ENCODE peak calls at places on chromosomes 11 and 22, in nine cellular contexts. One of them, this sample, is unnamed. For H3K4me1, the result is how much of the 10 kb centered on the place peaks cover.

GRCh38 chr11:68598816-68599653 is 85.3 kb upstream of the GAL start:
- DNase-seq in MM.1S: no peak
- DNase-seq in GM23338: no peak
- DNase-seq in OCI-LY7: no peak
- DNase-seq in hepatocyte: no peak
- DNase-seq in GM23248: peak
- DNase-seq in HCT116: no peak
- DNase-seq in neural progenitor cell: no peak
- DNase-seq in SK-N-SH: no peak
- DNase-seq in this sample: no peak

GRCh38 chr22:49310354-49310753 is 517.3 kb downstream of the BRD1 start:
- DNase-seq in MM.1S: no peak
- DNase-seq in GM23338: no peak
- DNase-seq in OCI-LY7: no peak
- DNase-seq in hepatocyte: no peak
- DNase-seq in GM23248: no peak
- DNase-seq in HCT116: no peak
- DNase-seq in neural progenitor cell: no peak
- DNase-seq in SK-N-SH: no peak
- DNase-seq in this sample: no peak

GRCh38 chr22:22866381-22867111 is 21.1 kb upstream of the IGLL5 start:
- DNase-seq in MM.1S: no peak
- DNase-seq in GM23338: no peak
- DNase-seq in OCI-LY7: no peak
- DNase-seq in hepatocyte: no peak
- DNase-seq in GM23248: peak
- DNase-seq in HCT116: no peak
- DNase-seq in neural progenitor cell: no peak
- DNase-seq in SK-N-SH: no peak
- DNase-seq in this sample: peak

GRCh38 chr22:41355895-41356294 is 25.8 kb upstream of the TEF start:
- DNase-seq in MM.1S: no peak
- DNase-seq in GM23338: no peak
- DNase-seq in OCI-LY7: no peak
- DNase-seq in hepatocyte: no peak
- DNase-seq in GM23248: no peak
- DNase-seq in HCT116: no peak
- DNase-seq in neural progenitor cell: no peak
- DNase-seq in SK-N-SH: no peak
- DNase-seq in this sample: no peak

GRCh38 chr11:131370901-131371790 is 731 bp downstream of the NTM start:
- DNase-seq in MM.1S: no peak
- DNase-seq in GM23338: no peak
- DNase-seq in OCI-LY7: no peak
- DNase-seq in hepatocyte: no peak
- DNase-seq in GM23248: no peak
- DNase-seq in HCT116: no peak
- DNase-seq in neural progenitor cell: no peak
- DNase-seq in SK-N-SH: peak
- DNase-seq in this sample: no peak

GRCh38 chr11:123301696-123302400 is 106.8 kb upstream of the CLMP start:
- DNase-seq in MM.1S: peak
- DNase-seq in GM23338: peak
- DNase-seq in OCI-LY7: no peak
- DNase-seq in hepatocyte: peak
- DNase-seq in GM23248: peak
- DNase-seq in HCT116: peak
- DNase-seq in neural progenitor cell: peak
- DNase-seq in SK-N-SH: peak
- DNase-seq in this sample: peak

GRCh38 chr22:49369726-49370717 is 457.7 kb downstream of the BRD1 start:
- DNase-seq in MM.1S: no peak
- DNase-seq in GM23338: no peak
- DNase-seq in OCI-LY7: no peak
- DNase-seq in hepatocyte: no peak
- DNase-seq in GM23248: no peak
- DNase-seq in HCT116: no peak
- DNase-seq in neural progenitor cell: no peak
- DNase-seq in SK-N-SH: no peak
- DNase-seq in this sample: no peak

GRCh38 chr11:119589011-119589410 is 140.0 kb downstream of the NECTIN1 start:
- DNase-seq in MM.1S: no peak
- DNase-seq in GM23338: no peak
- DNase-seq in OCI-LY7: no peak
- DNase-seq in hepatocyte: no peak
- DNase-seq in GM23248: no peak
- DNase-seq in HCT116: no peak
- DNase-seq in neural progenitor cell: no peak
- DNase-seq in SK-N-SH: no peak
- DNase-seq in this sample: no peak

GRCh38 chr11:33932721-33933120 is 40.8 kb upstream of the LMO2 start:
- DNase-seq in MM.1S: no peak
- DNase-seq in GM23338: no peak
- DNase-seq in OCI-LY7: no peak
- DNase-seq in hepatocyte: no peak
- DNase-seq in GM23248: no peak
- DNase-seq in HCT116: no peak
- DNase-seq in neural progenitor cell: no peak
- DNase-seq in SK-N-SH: no peak
- DNase-seq in this sample: no peak

GRCh38 chr22:39176067-39176621 is 23.7 kb upstream of the CBX7 start:
- DNase-seq in MM.1S: no peak
- DNase-seq in GM23338: peak
- DNase-seq in OCI-LY7: no peak
- DNase-seq in hepatocyte: peak
- DNase-seq in GM23248: peak
- DNase-seq in HCT116: no peak
- DNase-seq in neural progenitor cell: peak
- DNase-seq in SK-N-SH: no peak
- DNase-seq in this sample: peak

GRCh38 chr22:23055448-23056179 is 14.7 kb upstream of the GNAZ start:
- DNase-seq in MM.1S: no peak
- DNase-seq in GM23338: no peak
- DNase-seq in OCI-LY7: no peak
- DNase-seq in hepatocyte: peak
- DNase-seq in GM23248: no peak
- DNase-seq in HCT116: no peak
- DNase-seq in neural progenitor cell: no peak
- DNase-seq in SK-N-SH: no peak
- DNase-seq in this sample: no peak

GRCh38 chr22:43230983-43231723 is 44.2 kb upstream of the TTLL12 start:
- DNase-seq in MM.1S: peak
- DNase-seq in GM23338: peak
- DNase-seq in OCI-LY7: peak
- DNase-seq in hepatocyte: peak
- DNase-seq in GM23248: peak
- DNase-seq in HCT116: peak
- DNase-seq in neural progenitor cell: peak
- DNase-seq in SK-N-SH: peak
- DNase-seq in this sample: peak

DNA sequence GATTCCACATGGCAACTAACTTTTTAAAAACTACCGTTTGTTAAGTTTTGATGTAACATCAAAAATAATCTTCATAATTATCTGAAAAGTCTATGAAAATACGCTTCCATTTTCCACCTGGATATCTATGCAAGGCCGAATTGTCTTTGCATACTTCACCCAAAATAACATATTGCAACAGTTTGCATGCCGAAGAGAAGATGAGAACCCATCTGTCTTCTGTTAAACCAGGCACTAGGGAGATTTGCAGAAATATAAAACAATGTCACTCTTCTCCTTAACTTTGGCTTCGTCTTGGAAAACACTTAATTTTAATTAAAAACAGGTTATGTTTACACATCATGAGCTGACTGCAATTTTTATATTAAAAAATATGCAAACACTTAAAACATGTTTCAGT is 1325.8 kb downstream of the TBC1D22A start:
- DNase-seq in MM.1S: no peak
- DNase-seq in GM23338: no peak
- DNase-seq in OCI-LY7: no peak
- DNase-seq in hepatocyte: no peak
- DNase-seq in GM23248: no peak
- DNase-seq in HCT116: no peak
- DNase-seq in neural progenitor cell: no peak
- DNase-seq in SK-N-SH: no peak
- DNase-seq in this sample: no peak
- H3K4me1 ChIP-seq in MM.1S: under half
- H3K4me1 ChIP-seq in GM23338: under half
- H3K4me1 ChIP-seq in OCI-LY7: half or more
- H3K4me1 ChIP-seq in hepatocyte: under half
- H3K4me1 ChIP-seq in GM23248: under half
- H3K4me1 ChIP-seq in HCT116: under half
- H3K4me1 ChIP-seq in neural progenitor cell: under half
- H3K4me1 ChIP-seq in SK-N-SH: under half
- H3K4me1 ChIP-seq in this sample: under half

GRCh38 chr11:70500076-70500847 is 101.9 kb downstream of the CTTN start:
- DNase-seq in MM.1S: no peak
- DNase-seq in GM23338: no peak
- DNase-seq in OCI-LY7: no peak
- DNase-seq in hepatocyte: no peak
- DNase-seq in GM23248: no peak
- DNase-seq in HCT116: no peak
- DNase-seq in neural progenitor cell: no peak
- DNase-seq in SK-N-SH: no peak
- DNase-seq in this sample: no peak

GRCh38 chr11:70501933-70502540 is 103.7 kb downstream of the CTTN start:
- DNase-seq in MM.1S: no peak
- DNase-seq in GM23338: no peak
- DNase-seq in OCI-LY7: no peak
- DNase-seq in hepatocyte: no peak
- DNase-seq in GM23248: no peak
- DNase-seq in HCT116: no peak
- DNase-seq in neural progenitor cell: no peak
- DNase-seq in SK-N-SH: no peak
- DNase-seq in this sample: no peak

GRCh38 chr11:70498976-70499801 is 100.9 kb downstream of the CTTN start:
- DNase-seq in MM.1S: no peak
- DNase-seq in GM23338: no peak
- DNase-seq in OCI-LY7: no peak
- DNase-seq in hepatocyte: no peak
- DNase-seq in GM23248: no peak
- DNase-seq in HCT116: no peak
- DNase-seq in neural progenitor cell: no peak
- DNase-seq in SK-N-SH: no peak
- DNase-seq in this sample: no peak

GRCh38 chr11:70502677-70503076 is 104.3 kb downstream of the CTTN start:
- DNase-seq in MM.1S: no peak
- DNase-seq in GM23338: no peak
- DNase-seq in OCI-LY7: no peak
- DNase-seq in hepatocyte: no peak
- DNase-seq in GM23248: no peak
- DNase-seq in HCT116: no peak
- DNase-seq in neural progenitor cell: no peak
- DNase-seq in SK-N-SH: no peak
- DNase-seq in this sample: no peak

GRCh38 chr11:70501026-70501901 is 102.9 kb downstream of the CTTN start:
- DNase-seq in MM.1S: no peak
- DNase-seq in GM23338: no peak
- DNase-seq in OCI-LY7: no peak
- DNase-seq in hepatocyte: no peak
- DNase-seq in GM23248: peak
- DNase-seq in HCT116: no peak
- DNase-seq in neural progenitor cell: no peak
- DNase-seq in SK-N-SH: peak
- DNase-seq in this sample: no peak
- TF ChIP-seq EZH2phosphoT487 in MM.1S: no peak
- TF ChIP-seq EZH2phosphoT487 in GM23338: no peak
- TF ChIP-seq EZH2phosphoT487 in OCI-LY7: no peak
- TF ChIP-seq EZH2phosphoT487 in hepatocyte: no peak
- TF ChIP-seq EZH2phosphoT487 in GM23248: no peak
- TF ChIP-seq EZH2phosphoT487 in HCT116: no peak
- TF ChIP-seq EZH2phosphoT487 in neural progenitor cell: no peak
- TF ChIP-seq EZH2phosphoT487 in SK-N-SH: no peak
- TF ChIP-seq EZH2phosphoT487 in this sample: no peak

GRCh38 chr11:66589996-66590675 is 2.7 kb downstream of the CCDC87 start:
- DNase-seq in MM.1S: no peak
- DNase-seq in GM23338: no peak
- DNase-seq in OCI-LY7: no peak
- DNase-seq in hepatocyte: no peak
- DNase-seq in GM23248: no peak
- DNase-seq in HCT116: no peak
- DNase-seq in neural progenitor cell: no peak
- DNase-seq in SK-N-SH: no peak
- DNase-seq in this sample: no peak

GRCh38 chr11:66593303-66593635 is 284 bp downstream of the CCS start:
- DNase-seq in MM.1S: no peak
- DNase-seq in GM23338: peak
- DNase-seq in OCI-LY7: no peak
- DNase-seq in hepatocyte: no peak
- DNase-seq in GM23248: peak
- DNase-seq in HCT116: no peak
- DNase-seq in neural progenitor cell: no peak
- DNase-seq in SK-N-SH: no peak
- DNase-seq in this sample: no peak

GRCh38 chr11:66592457-66593302 is at the start of the genes CCDC87 and CCS:
- DNase-seq in MM.1S: peak
- DNase-seq in GM23338: peak
- DNase-seq in OCI-LY7: peak
- DNase-seq in hepatocyte: peak
- DNase-seq in GM23248: peak
- DNase-seq in HCT116: peak
- DNase-seq in neural progenitor cell: peak
- DNase-seq in SK-N-SH: peak
- DNase-seq in this sample: peak

GRCh38 chr11:66593650-66594049 is 665 bp downstream of the CCS start:
- DNase-seq in MM.1S: no peak
- DNase-seq in GM23338: no peak
- DNase-seq in OCI-LY7: no peak
- DNase-seq in hepatocyte: no peak
- DNase-seq in GM23248: peak
- DNase-seq in HCT116: no peak
- DNase-seq in neural progenitor cell: no peak
- DNase-seq in SK-N-SH: no peak
- DNase-seq in this sample: no peak

DNA sequence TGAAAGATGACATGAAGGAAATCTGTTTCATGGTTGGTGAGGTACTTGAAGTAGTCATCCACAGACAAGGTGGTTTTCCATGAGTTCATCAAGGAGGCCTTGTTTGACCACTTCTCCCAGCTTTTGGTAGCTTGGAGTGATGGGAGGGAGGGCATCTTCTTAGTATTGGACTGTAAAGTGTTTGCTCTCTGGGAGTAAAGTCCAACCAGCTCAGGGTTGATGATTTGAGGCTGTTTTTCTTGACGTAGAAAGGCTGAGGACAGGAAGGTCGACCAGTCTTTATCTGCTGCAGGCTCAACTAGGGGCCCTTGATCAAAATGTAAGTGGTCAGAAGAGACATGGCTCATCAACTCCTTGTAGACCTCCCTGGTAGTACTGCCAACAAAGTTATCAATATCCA is 1.7 kb downstream of the CCDC87 start:
- DNase-seq in MM.1S: no peak
- DNase-seq in GM23338: no peak
- DNase-seq in OCI-LY7: no peak
- DNase-seq in hepatocyte: no peak
- DNase-seq in GM23248: no peak
- DNase-seq in HCT116: no peak
- DNase-seq in neural progenitor cell: no peak
- DNase-seq in SK-N-SH: no peak
- DNase-seq in this sample: no peak
- H3K27ac ChIP-seq in MM.1S: no peak
- H3K27ac ChIP-seq in GM23338: no peak
- H3K27ac ChIP-seq in OCI-LY7: no peak
- H3K27ac ChIP-seq in hepatocyte: no peak
- H3K27ac ChIP-seq in GM23248: no peak
- H3K27ac ChIP-seq in HCT116: no peak
- H3K27ac ChIP-seq in neural progenitor cell: no peak
- H3K27ac ChIP-seq in SK-N-SH: no peak
- H3K27ac ChIP-seq in this sample: no peak

GRCh38 chr11:13120691-13121090 is 111.6 kb downstream of the RASSF10 start:
- DNase-seq in MM.1S: no peak
- DNase-seq in GM23338: no peak
- DNase-seq in OCI-LY7: no peak
- DNase-seq in hepatocyte: no peak
- DNase-seq in GM23248: peak
- DNase-seq in HCT116: no peak
- DNase-seq in neural progenitor cell: no peak
- DNase-seq in SK-N-SH: no peak
- DNase-seq in this sample: peak
- H3K4me1 ChIP-seq in MM.1S: under half
- H3K4me1 ChIP-seq in GM23338: under half
- H3K4me1 ChIP-seq in OCI-LY7: under half
- H3K4me1 ChIP-seq in hepatocyte: under half
- H3K4me1 ChIP-seq in GM23248: under half
- H3K4me1 ChIP-seq in HCT116: under half
- H3K4me1 ChIP-seq in neural progenitor cell: under half
- H3K4me1 ChIP-seq in SK-N-SH: under half
- H3K4me1 ChIP-seq in this sample: under half

This sample was measured in PC-3.